ENCODE peak calls at places on chromosomes 16 and 17, in six cellular contexts. One of them, this sample, is unnamed.

GRCh38 chr17:72598705-72599104 is 477.9 kb downstream of the SOX9 start:
- DNase-seq in stomach: no peak
- DNase-seq in amniotic stem cell: no peak
- DNase-seq in AG09319: no peak
- DNase-seq in NCI-H345: no peak
- DNase-seq in activated naive CD4-positive, alpha-beta T cell: no peak
- DNase-seq in this sample: no peak

GRCh38 chr17:30957741-30958140 is 13.1 kb upstream of the RNF135 start:
- DNase-seq in stomach: no peak
- DNase-seq in amniotic stem cell: no peak
- DNase-seq in AG09319: no peak
- DNase-seq in NCI-H345: no peak
- DNase-seq in activated naive CD4-positive, alpha-beta T cell: no peak
- DNase-seq in this sample: no peak

GRCh38 chr16:85473909-85474640 is 139.0 kb upstream of the GSE1 start:
- DNase-seq in stomach: no peak
- DNase-seq in amniotic stem cell: no peak
- DNase-seq in AG09319: no peak
- DNase-seq in NCI-H345: peak; percentile 47
- DNase-seq in activated naive CD4-positive, alpha-beta T cell: no peak
- DNase-seq in this sample: no peak

GRCh38 chr16:14564323-14564722 is 65.7 kb downstream of the PARN start:
- DNase-seq in stomach: peak; percentile 65
- DNase-seq in amniotic stem cell: no peak
- DNase-seq in AG09319: no peak
- DNase-seq in NCI-H345: no peak
- DNase-seq in activated naive CD4-positive, alpha-beta T cell: no peak
- DNase-seq in this sample: no peak

GRCh38 chr16:24915576-24915975 is 69.8 kb downstream of the SLC5A11 start:
- DNase-seq in stomach: no peak
- DNase-seq in amniotic stem cell: no peak
- DNase-seq in AG09319: no peak
- DNase-seq in NCI-H345: no peak
- DNase-seq in activated naive CD4-positive, alpha-beta T cell: no peak
- DNase-seq in this sample: no peak

GRCh38 chr16:10971560-10971961 is 27.2 kb downstream of the CLEC16A start:
- DNase-seq in stomach: no peak
- DNase-seq in amniotic stem cell: peak; percentile 80
- DNase-seq in AG09319: peak; percentile 95
- DNase-seq in NCI-H345: peak; percentile 47
- DNase-seq in activated naive CD4-positive, alpha-beta T cell: no peak
- DNase-seq in this sample: no peak

GRCh38 chr16:30697264-30698138 is 1.5 kb upstream of the SRCAP start:
- DNase-seq in stomach: no peak
- DNase-seq in amniotic stem cell: peak; percentile 92
- DNase-seq in AG09319: no peak
- DNase-seq in NCI-H345: peak; percentile 99
- DNase-seq in activated naive CD4-positive, alpha-beta T cell: no peak
- DNase-seq in this sample: no peak

GRCh38 chr17:73096866-73097265 is 4.4 kb upstream of the SLC39A11 start:
- DNase-seq in stomach: no peak
- DNase-seq in amniotic stem cell: no peak
- DNase-seq in AG09319: no peak
- DNase-seq in NCI-H345: no peak
- DNase-seq in activated naive CD4-positive, alpha-beta T cell: no peak
- DNase-seq in this sample: no peak

GRCh38 chr17:40315678-40316570 is 6.9 kb downstream of the RARA start:
- DNase-seq in stomach: peak; percentile 25
- DNase-seq in amniotic stem cell: no peak
- DNase-seq in AG09319: no peak
- DNase-seq in NCI-H345: no peak
- DNase-seq in activated naive CD4-positive, alpha-beta T cell: no peak
- DNase-seq in this sample: no peak

GRCh38 chr17:66583112-66583748 is 251.7 kb upstream of the CACNG5 start:
- DNase-seq in stomach: no peak
- DNase-seq in amniotic stem cell: no peak
- DNase-seq in AG09319: no peak
- DNase-seq in NCI-H345: no peak
- DNase-seq in activated naive CD4-positive, alpha-beta T cell: no peak
- DNase-seq in this sample: no peak

GRCh38 chr17:45775576-45776011 is 8.5 kb upstream of the CRHR1 start:
- DNase-seq in stomach: peak; percentile 86
- DNase-seq in amniotic stem cell: no peak
- DNase-seq in AG09319: no peak
- DNase-seq in NCI-H345: peak; percentile 84
- DNase-seq in activated naive CD4-positive, alpha-beta T cell: no peak
- DNase-seq in this sample: no peak

GRCh38 chr16:75244844-75245758 is 6.3 kb downstream of the BCAR1 start:
- DNase-seq in stomach: peak; percentile 94
- DNase-seq in amniotic stem cell: peak; percentile 85
- DNase-seq in AG09319: peak; percentile 87
- DNase-seq in NCI-H345: no peak
- DNase-seq in activated naive CD4-positive, alpha-beta T cell: no peak
- DNase-seq in this sample: no peak

GRCh38 chr16:74071996-74072559 is 224.5 kb upstream of the PSMD7 start:
- DNase-seq in stomach: no peak
- DNase-seq in amniotic stem cell: no peak
- DNase-seq in AG09319: no peak
- DNase-seq in NCI-H345: no peak
- DNase-seq in activated naive CD4-positive, alpha-beta T cell: no peak
- DNase-seq in this sample: no peak

GRCh38 chr16:30888856-30889499 is 4.9 kb downstream of the BCL7C start:
- DNase-seq in stomach: no peak
- DNase-seq in amniotic stem cell: no peak
- DNase-seq in AG09319: no peak
- DNase-seq in NCI-H345: no peak
- DNase-seq in activated naive CD4-positive, alpha-beta T cell: no peak
- DNase-seq in this sample: no peak

GRCh38 chr17:19397556-19398041 is 10.6 kb upstream of the MFAP4 start:
- DNase-seq in stomach: no peak
- DNase-seq in amniotic stem cell: no peak
- DNase-seq in AG09319: no peak
- DNase-seq in NCI-H345: no peak
- DNase-seq in activated naive CD4-positive, alpha-beta T cell: no peak
- DNase-seq in this sample: no peak

GRCh38 chr17:77741109-77741508 is 217.4 kb upstream of the TNRC6C start:
- DNase-seq in stomach: no peak
- DNase-seq in amniotic stem cell: no peak
- DNase-seq in AG09319: no peak
- DNase-seq in NCI-H345: no peak
- DNase-seq in activated naive CD4-positive, alpha-beta T cell: no peak
- DNase-seq in this sample: no peak

GRCh38 chr17:30239089-30239462 is 3.6 kb upstream of the SLC6A4 start:
- DNase-seq in stomach: no peak
- DNase-seq in amniotic stem cell: no peak
- DNase-seq in AG09319: no peak
- DNase-seq in NCI-H345: no peak
- DNase-seq in activated naive CD4-positive, alpha-beta T cell: no peak
- DNase-seq in this sample: no peak

GRCh38 chr17:83192161-83192788 is 112.9 kb downstream of the METRNL start:
- DNase-seq in stomach: no peak
- DNase-seq in amniotic stem cell: no peak
- DNase-seq in AG09319: no peak
- DNase-seq in NCI-H345: no peak
- DNase-seq in activated naive CD4-positive, alpha-beta T cell: no peak
- DNase-seq in this sample: no peak

GRCh38 chr16:57758331-57759117 is 23.0 kb downstream of the KATNB1 start:
- DNase-seq in stomach: no peak
- DNase-seq in amniotic stem cell: no peak
- DNase-seq in AG09319: no peak
- DNase-seq in NCI-H345: no peak
- DNase-seq in activated naive CD4-positive, alpha-beta T cell: no peak
- DNase-seq in this sample: no peak

GRCh38 chr17:14471052-14471451 is 170.2 kb downstream of the HS3ST3B1 start:
- DNase-seq in stomach: no peak
- DNase-seq in amniotic stem cell: peak; percentile 9
- DNase-seq in AG09319: peak; percentile 79
- DNase-seq in NCI-H345: no peak
- DNase-seq in activated naive CD4-positive, alpha-beta T cell: no peak
- DNase-seq in this sample: no peak

GRCh38 chr17:38747385-38748328 is 479 bp downstream of the PCGF2 start:
- DNase-seq in stomach: no peak
- DNase-seq in amniotic stem cell: no peak
- DNase-seq in AG09319: no peak
- DNase-seq in NCI-H345: peak; percentile 57
- DNase-seq in activated naive CD4-positive, alpha-beta T cell: no peak
- DNase-seq in this sample: peak; percentile 33

GRCh38 chr17:48994548-48995331 is 2.4 kb upstream of the IGF2BP1 start:
- DNase-seq in stomach: no peak
- DNase-seq in amniotic stem cell: no peak
- DNase-seq in AG09319: no peak
- DNase-seq in NCI-H345: no peak
- DNase-seq in activated naive CD4-positive, alpha-beta T cell: no peak
- DNase-seq in this sample: peak; percentile 22

GRCh38 chr16:47065766-47066688 is 77.7 kb downstream of the NETO2 start:
- DNase-seq in stomach: no peak
- DNase-seq in amniotic stem cell: no peak
- DNase-seq in AG09319: no peak
- DNase-seq in NCI-H345: no peak
- DNase-seq in activated naive CD4-positive, alpha-beta T cell: no peak
- DNase-seq in this sample: no peak

GRCh38 chr17:58665946-58666857 is 25.6 kb downstream of the TEX14 start:
- DNase-seq in stomach: no peak
- DNase-seq in amniotic stem cell: no peak
- DNase-seq in AG09319: no peak
- DNase-seq in NCI-H345: no peak
- DNase-seq in activated naive CD4-positive, alpha-beta T cell: no peak
- DNase-seq in this sample: peak; percentile 16

GRCh38 chr17:82244413-82245140 is 15.7 kb downstream of the SLC16A3 start:
- DNase-seq in stomach: no peak
- DNase-seq in amniotic stem cell: no peak
- DNase-seq in AG09319: no peak
- DNase-seq in NCI-H345: no peak
- DNase-seq in activated naive CD4-positive, alpha-beta T cell: no peak
- DNase-seq in this sample: no peak

GRCh38 chr17:46097497-46097896 is 95.7 kb downstream of the KANSL1 start:
- DNase-seq in stomach: no peak
- DNase-seq in amniotic stem cell: no peak
- DNase-seq in AG09319: no peak
- DNase-seq in NCI-H345: no peak
- DNase-seq in activated naive CD4-positive, alpha-beta T cell: no peak
- DNase-seq in this sample: no peak

GRCh38 chr17:48037036-48037881 is at the start of gene COPZ2:
- DNase-seq in stomach: peak; percentile 60
- DNase-seq in amniotic stem cell: no peak
- DNase-seq in AG09319: no peak
- DNase-seq in NCI-H345: no peak
- DNase-seq in activated naive CD4-positive, alpha-beta T cell: peak; percentile 22
- DNase-seq in this sample: no peak

GRCh38 chr16:27795992-27796614 is 246.2 kb downstream of the KATNIP start:
- DNase-seq in stomach: peak; percentile 40
- DNase-seq in amniotic stem cell: no peak
- DNase-seq in AG09319: no peak
- DNase-seq in NCI-H345: peak; percentile 50
- DNase-seq in activated naive CD4-positive, alpha-beta T cell: no peak
- DNase-seq in this sample: no peak

GRCh38 chr17:73420897-73421296 is 109.1 kb upstream of the CDC42EP4 start:
- DNase-seq in stomach: no peak
- DNase-seq in amniotic stem cell: no peak
- DNase-seq in AG09319: no peak
- DNase-seq in NCI-H345: no peak
- DNase-seq in activated naive CD4-positive, alpha-beta T cell: no peak
- DNase-seq in this sample: no peak

GRCh38 chr16:48831081-48831722 is 221.2 kb upstream of the N4BP1 start:
- DNase-seq in stomach: no peak
- DNase-seq in amniotic stem cell: no peak
- DNase-seq in AG09319: no peak
- DNase-seq in NCI-H345: no peak
- DNase-seq in activated naive CD4-positive, alpha-beta T cell: no peak
- DNase-seq in this sample: no peak

GRCh38 chr17:28953444-28954118 is 2.3 kb upstream of the PHF12 start:
- DNase-seq in stomach: peak; percentile 35
- DNase-seq in amniotic stem cell: peak; percentile 29
- DNase-seq in AG09319: no peak
- DNase-seq in NCI-H345: peak; percentile 31
- DNase-seq in activated naive CD4-positive, alpha-beta T cell: no peak
- DNase-seq in this sample: no peak

GRCh38 chr17:65994679-65995078 is 197.3 kb downstream of the CEP112 start:
- DNase-seq in stomach: no peak
- DNase-seq in amniotic stem cell: no peak
- DNase-seq in AG09319: no peak
- DNase-seq in NCI-H345: no peak
- DNase-seq in activated naive CD4-positive, alpha-beta T cell: no peak
- DNase-seq in this sample: no peak

GRCh38 chr16:81526935-81527334 is 82.3 kb downstream of the CMIP start:
- DNase-seq in stomach: no peak
- DNase-seq in amniotic stem cell: no peak
- DNase-seq in AG09319: no peak
- DNase-seq in NCI-H345: no peak
- DNase-seq in activated naive CD4-positive, alpha-beta T cell: no peak
- DNase-seq in this sample: no peak

GRCh38 chr17:27997044-27997401 is 45.5 kb upstream of the NLK start:
- DNase-seq in stomach: no peak
- DNase-seq in amniotic stem cell: no peak
- DNase-seq in AG09319: no peak
- DNase-seq in NCI-H345: no peak
- DNase-seq in activated naive CD4-positive, alpha-beta T cell: no peak
- DNase-seq in this sample: no peak

GRCh38 chr16:7107436-7107835 is 225.2 kb upstream of the RBFOX1 start:
- DNase-seq in stomach: no peak
- DNase-seq in amniotic stem cell: no peak
- DNase-seq in AG09319: no peak
- DNase-seq in NCI-H345: no peak
- DNase-seq in activated naive CD4-positive, alpha-beta T cell: no peak
- DNase-seq in this sample: no peak

GRCh38 chr16:88993006-88993787 is 16.2 kb upstream of the CBFA2T3 start:
- DNase-seq in stomach: no peak
- DNase-seq in amniotic stem cell: no peak
- DNase-seq in AG09319: no peak
- DNase-seq in NCI-H345: no peak
- DNase-seq in activated naive CD4-positive, alpha-beta T cell: no peak
- DNase-seq in this sample: no peak

GRCh38 chr16:47927330-47927729 is 228.5 kb downstream of the ABCC12 start:
- DNase-seq in stomach: no peak
- DNase-seq in amniotic stem cell: no peak
- DNase-seq in AG09319: no peak
- DNase-seq in NCI-H345: no peak
- DNase-seq in activated naive CD4-positive, alpha-beta T cell: no peak
- DNase-seq in this sample: no peak

GRCh38 chr16:11356573-11357331 is 11.5 kb downstream of the RMI2 start:
- DNase-seq in stomach: peak; percentile 81
- DNase-seq in amniotic stem cell: peak; percentile 40
- DNase-seq in AG09319: no peak
- DNase-seq in NCI-H345: peak; percentile 37
- DNase-seq in activated naive CD4-positive, alpha-beta T cell: no peak
- DNase-seq in this sample: peak; percentile 25

GRCh38 chr16:59252317-59252716 is 518.2 kb upstream of the GOT2 start:
- DNase-seq in stomach: no peak
- DNase-seq in amniotic stem cell: no peak
- DNase-seq in AG09319: no peak
- DNase-seq in NCI-H345: no peak
- DNase-seq in activated naive CD4-positive, alpha-beta T cell: no peak
- DNase-seq in this sample: no peak